ENCODE peak calls at places on chromosomes 3 and 15, in ten cellular contexts. U is CD4-positive, CD25-positive, alpha-beta regulatory T cell; J is SJSA1; A is caudate nucleus; S is ovary; Z is neural progenitor cell; O is breast epithelium; L is RWPE1; M is CD8-positive, alpha-beta memory T cell; N is spleen. H is an unnamed sample.

GRCh38 chr15:51349156-51349844 is 7.8 kb downstream of the GLDN start:
- DNase-seq in U (no peak), J (no peak), A (no peak), S (no peak), Z (no peak), O (no peak), L (no peak), M (no peak), N (no peak), H (no peak)

GRCh38 chr3:67034371-67034770 is 36.3 kb downstream of the KBTBD8 start:
- DNase-seq in U (no peak), J (no peak), A (no peak), S (no peak), Z (no peak), O (no peak), L (no peak), M (no peak), N (no peak), H (no peak)

GRCh38 chr3:117011687-117012250 is 302.2 kb downstream of the TUSC7 start:
- DNase-seq in U (no peak), J (no peak), A (no peak), S (no peak), Z (no peak), O (no peak), L (no peak), M (no peak), N (no peak), H (no peak)

GRCh38 chr3:177777699-177778098 is 580.4 kb upstream of the TBL1XR1 start:
- DNase-seq in U (no peak), J (no peak), A (peak), S (no peak), Z (peak), O (no peak), L (peak), M (no peak), N (peak), H (peak)

GRCh38 chr3:38054166-38054991 is 15.4 kb downstream of the DLEC1 start:
- DNase-seq in U (no peak), J (no peak), A (no peak), S (no peak), Z (no peak), O (no peak), L (no peak), M (no peak), N (no peak), H (no peak)

GRCh38 chr15:40334941-40335795 is 5.6 kb downstream of the CCDC9B start:
- DNase-seq in U (no peak), J (no peak), A (no peak), S (no peak), Z (no peak), O (no peak), L (no peak), M (no peak), N (no peak), H (no peak)

GRCh38 chr3:51371943-51372557 is 13.0 kb upstream of the MANF start:
- DNase-seq in U (peak), J (peak), A (no peak), S (no peak), Z (peak), O (no peak), L (no peak), M (no peak), N (no peak), H (no peak)

GRCh38 chr3:69012111-69012835 is 1.2 kb downstream of the EOGT start:
- DNase-seq in U (no peak), J (no peak), A (no peak), S (peak), Z (no peak), O (peak), L (peak), M (no peak), N (no peak), H (no peak)

GRCh38 chr3:186261638-186262037 is 100.4 kb downstream of the DGKG start:
- DNase-seq in U (no peak), J (no peak), A (no peak), S (no peak), Z (peak), O (no peak), L (no peak), M (no peak), N (no peak), H (no peak)

GRCh38 chr15:57751177-57751800 is 44.8 kb downstream of the POLR2M start:
- DNase-seq in U (no peak), J (no peak), A (no peak), S (no peak), Z (peak), O (no peak), L (peak), M (no peak), N (no peak), H (no peak)

GRCh38 chr3:45644063-45644462 is 45.1 kb upstream of the SACM1L start:
- DNase-seq in U (no peak), J (peak), A (no peak), S (no peak), Z (no peak), O (no peak), L (no peak), M (no peak), N (no peak), H (no peak)

GRCh38 chr3:58173670-58174472 is 36.9 kb downstream of the DNASE1L3 start:
- DNase-seq in U (peak), J (peak), A (no peak), S (peak), Z (peak), O (peak), L (no peak), M (no peak), N (peak), H (no peak)

GRCh38 chr3:168095611-168096209 is at the start of gene GOLIM4:
- DNase-seq in U (peak), J (peak), A (peak), S (peak), Z (peak), O (peak), L (peak), M (peak), N (peak), H (peak)

GRCh38 chr15:67188551-67189218 is 65.8 kb downstream of the AAGAB start:
- DNase-seq in U (no peak), J (no peak), A (no peak), S (peak), Z (no peak), O (no peak), L (no peak), M (no peak), N (no peak), H (no peak)

GRCh38 chr3:32147935-32148334 is 41.5 kb downstream of the GPD1L start:
- DNase-seq in U (no peak), J (no peak), A (no peak), S (no peak), Z (no peak), O (no peak), L (no peak), M (no peak), N (no peak), H (no peak)

GRCh38 chr3:64344721-64345207 is 119.5 kb upstream of the PRICKLE2 start:
- DNase-seq in U (no peak), J (peak), A (no peak), S (no peak), Z (peak), O (no peak), L (peak), M (no peak), N (no peak), H (peak)

GRCh38 chr3:188905991-188906635 is 265.7 kb upstream of the TPRG1 start:
- DNase-seq in U (no peak), J (no peak), A (peak), S (no peak), Z (peak), O (peak), L (no peak), M (no peak), N (no peak), H (no peak)

GRCh38 chr3:196108075-196108743 is 26.3 kb upstream of the TFRC start:
- DNase-seq in U (no peak), J (no peak), A (no peak), S (no peak), Z (peak), O (no peak), L (peak), M (no peak), N (no peak), H (no peak)

GRCh38 chr3:51408021-51408420 is 16.9 kb downstream of the RBM15B start:
- DNase-seq in U (no peak), J (no peak), A (no peak), S (no peak), Z (no peak), O (no peak), L (no peak), M (no peak), N (no peak), H (no peak)

GRCh38 chr3:147139341-147139740 is 267.0 kb downstream of the ZIC4 start:
- DNase-seq in U (no peak), J (no peak), A (no peak), S (no peak), Z (no peak), O (no peak), L (no peak), M (no peak), N (no peak), H (no peak)

GRCh38 chr3:49617390-49618013 is 56.6 kb upstream of the APEH start:
- DNase-seq in U (no peak), J (no peak), A (no peak), S (no peak), Z (no peak), O (no peak), L (no peak), M (no peak), N (no peak), H (no peak)

GRCh38 chr3:71912839-71913495 is 128.0 kb upstream of the PROK2 start:
- DNase-seq in U (no peak), J (no peak), A (no peak), S (no peak), Z (no peak), O (no peak), L (no peak), M (no peak), N (no peak), H (no peak)

GRCh38 chr3:58041826-58042324 is 33.7 kb downstream of the FLNB start:
- DNase-seq in U (no peak), J (peak), A (no peak), S (no peak), Z (peak), O (no peak), L (no peak), M (no peak), N (no peak), H (no peak)

GRCh38 chr3:161275919-161276318 is 54.8 kb downstream of the NMD3 start:
- DNase-seq in U (no peak), J (no peak), A (no peak), S (no peak), Z (no peak), O (no peak), L (no peak), M (no peak), N (no peak), H (peak)

GRCh38 chr15:62483817-62484216 is 318.7 kb upstream of the C2CD4B start:
- DNase-seq in U (no peak), J (no peak), A (no peak), S (peak), Z (no peak), O (no peak), L (no peak), M (no peak), N (no peak), H (no peak)

GRCh38 chr3:154954750-154955149 is 125.4 kb upstream of the MME start:
- DNase-seq in U (no peak), J (no peak), A (no peak), S (no peak), Z (peak), O (no peak), L (peak), M (no peak), N (no peak), H (no peak)

GRCh38 chr3:195774917-195775316 is 36.8 kb downstream of the MUC4 start:
- DNase-seq in U (no peak), J (peak), A (no peak), S (peak), Z (peak), O (no peak), L (no peak), M (no peak), N (peak), H (no peak)

GRCh38 chr3:57544181-57545125 is at the start of gene DNAH12:
- DNase-seq in U (no peak), J (peak), A (no peak), S (peak), Z (peak), O (peak), L (no peak), M (no peak), N (no peak), H (no peak)

GRCh38 chr3:111547645-111548044 is 5.6 kb downstream of the CD96 start:
- DNase-seq in U (peak), J (no peak), A (no peak), S (no peak), Z (no peak), O (no peak), L (no peak), M (no peak), N (no peak), H (no peak)

GRCh38 chr3:178382388-178383061 is 153.7 kb upstream of the KCNMB2 start:
- DNase-seq in U (no peak), J (no peak), A (no peak), S (no peak), Z (no peak), O (no peak), L (no peak), M (no peak), N (no peak), H (no peak)

GRCh38 chr15:77023576-77024272 is 28.8 kb downstream of the PSTPIP1 start:
- DNase-seq in U (no peak), J (no peak), A (no peak), S (peak), Z (no peak), O (no peak), L (no peak), M (no peak), N (peak), H (no peak)

GRCh38 chr3:86547697-86548096 is 443.3 kb downstream of the VGLL3 start:
- DNase-seq in U (no peak), J (no peak), A (no peak), S (no peak), Z (peak), O (no peak), L (no peak), M (no peak), N (no peak), H (no peak)

DNA sequence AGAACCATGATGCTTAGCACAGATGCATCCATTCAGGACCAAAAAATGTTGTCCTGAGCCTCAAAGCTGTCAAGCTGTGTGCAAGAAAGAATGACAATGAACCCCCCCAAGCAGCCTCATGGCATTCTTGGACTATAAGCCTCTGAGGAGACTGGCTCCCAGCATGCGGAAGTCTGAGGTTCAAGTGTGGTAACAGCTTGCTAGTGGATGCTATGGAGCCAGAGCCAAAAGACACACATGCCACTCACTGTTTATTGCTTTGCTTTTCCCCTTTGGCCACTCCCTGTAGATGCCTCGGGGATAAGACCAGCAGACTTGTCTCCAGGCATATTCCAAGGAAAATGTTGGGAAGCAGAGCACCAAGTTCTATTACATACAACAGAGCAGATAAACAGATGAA is 38.1 kb upstream of the SNRK start:
- DNase-seq in U (no peak), J (no peak), A (no peak), S (no peak), Z (no peak), O (no peak), L (no peak), M (no peak), N (no peak), H (no peak)
- H3K27ac ChIP-seq in U (no peak), J (no peak), A (peak), S (no peak), Z (no peak), O (no peak), L (no peak), M (no peak), N (peak), H (no peak)

GRCh38 chr15:90883526-90883931 is 775 bp upstream of the FES start:
- DNase-seq in U (no peak), J (no peak), A (no peak), S (no peak), Z (no peak), O (no peak), L (no peak), M (no peak), N (no peak), H (no peak)
- H3K27ac ChIP-seq in U (no peak), J (no peak), A (peak), S (peak), Z (no peak), O (peak), L (peak), M (no peak), N (peak), H (no peak)

DNA sequence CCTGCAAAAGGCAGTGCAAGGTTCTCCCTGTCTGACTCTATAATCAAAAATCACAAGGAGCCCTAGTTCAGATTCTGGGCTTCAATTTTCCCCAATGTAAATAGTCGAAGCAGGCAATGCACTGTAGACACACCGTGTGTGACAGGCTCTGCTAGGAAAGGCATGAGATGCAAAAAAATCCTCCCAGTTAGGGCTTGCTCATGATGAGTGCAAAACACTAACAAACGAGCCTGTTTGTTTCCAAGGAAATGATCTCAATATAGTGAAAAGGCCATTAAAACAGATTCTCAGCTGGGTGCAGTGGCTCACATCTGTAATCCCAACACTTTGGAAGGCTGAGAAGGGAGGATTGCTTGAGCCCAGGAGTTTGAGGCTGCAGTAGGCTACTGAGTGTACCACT is 55.7 kb downstream of the UMPS start:
- DNase-seq in U (no peak), J (no peak), A (no peak), S (no peak), Z (no peak), O (no peak), L (no peak), M (no peak), N (no peak), H (no peak)
- H3K27ac ChIP-seq in U (no peak), J (no peak), A (no peak), S (no peak), Z (no peak), O (peak), L (no peak), M (no peak), N (no peak), H (no peak)

GRCh38 chr3:187567741-187568140 is 102.5 kb downstream of the SST start:
- DNase-seq in U (no peak), J (no peak), A (no peak), S (no peak), Z (no peak), O (no peak), L (peak), M (no peak), N (no peak), H (no peak)
- H3K27ac ChIP-seq in U (no peak), J (peak), A (no peak), S (no peak), Z (no peak), O (no peak), L (no peak), M (no peak), N (no peak), H (no peak)

DNA sequence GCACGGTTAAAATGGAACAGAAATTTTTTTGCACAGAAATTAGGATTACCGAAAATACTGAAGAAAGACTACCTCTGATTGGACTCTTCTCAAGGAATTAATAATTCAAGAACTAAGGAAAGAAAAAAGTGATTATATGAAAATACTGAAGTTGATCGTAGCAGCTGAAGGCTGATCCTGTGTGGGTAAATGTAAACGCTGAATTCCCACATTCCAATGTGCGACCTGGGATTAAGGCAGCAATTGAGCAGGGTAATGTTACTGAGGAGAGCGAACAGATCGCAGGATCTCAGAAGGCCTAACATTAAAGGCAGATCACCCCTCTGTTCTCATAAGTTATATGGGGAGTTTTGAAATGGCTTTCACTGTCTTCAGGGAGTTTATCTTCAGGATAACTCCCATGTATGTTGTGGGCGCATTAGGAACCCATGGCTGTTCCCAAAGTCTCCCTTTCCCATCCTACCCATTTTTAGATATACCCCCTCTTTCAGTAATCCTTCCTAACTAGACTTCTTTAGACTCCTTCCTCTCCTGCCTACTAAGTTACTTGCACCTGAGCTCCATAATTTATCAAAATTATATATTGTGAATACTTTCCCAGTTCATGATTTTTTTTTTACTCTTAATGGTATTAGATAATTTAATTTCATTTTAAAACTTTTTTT is 1.0 kb upstream of the UBL7 start:
- DNase-seq in U (no peak), J (no peak), A (no peak), S (no peak), Z (peak), O (no peak), L (peak), M (no peak), N (no peak), H (no peak)
- H3K27ac ChIP-seq in U (no peak), J (peak), A (peak), S (no peak), Z (peak), O (peak), L (peak), M (peak), N (peak), H (no peak)

GRCh38 chr3:172150896-172151295 is 111.5 kb downstream of the FNDC3B start:
- DNase-seq in U (no peak), J (no peak), A (no peak), S (no peak), Z (no peak), O (no peak), L (no peak), M (no peak), N (no peak), H (no peak)

GRCh38 chr3:172152869-172153268 is 113.5 kb downstream of the FNDC3B start:
- DNase-seq in U (no peak), J (peak), A (no peak), S (no peak), Z (no peak), O (no peak), L (no peak), M (no peak), N (no peak), H (no peak)

GRCh38 chr3:172152294-172152649 is 112.9 kb downstream of the FNDC3B start:
- DNase-seq in U (no peak), J (no peak), A (no peak), S (no peak), Z (no peak), O (no peak), L (no peak), M (no peak), N (no peak), H (no peak)

GRCh38 chr3:172150268-172150667 is 110.9 kb downstream of the FNDC3B start:
- DNase-seq in U (no peak), J (no peak), A (no peak), S (no peak), Z (no peak), O (no peak), L (no peak), M (no peak), N (no peak), H (no peak)

GRCh38 chr3:172151610-172152293 is 112.4 kb downstream of the FNDC3B start:
- DNase-seq in U (no peak), J (no peak), A (no peak), S (no peak), Z (no peak), O (no peak), L (no peak), M (no peak), N (no peak), H (no peak)
- H3K27ac ChIP-seq in U (no peak), J (no peak), A (no peak), S (peak), Z (no peak), O (peak), L (peak), M (no peak), N (peak), H (peak)

GRCh38 chr15:85688703-85689102 is 106.0 kb downstream of the KLHL25 start:
- DNase-seq in U (no peak), J (no peak), A (no peak), S (no peak), Z (no peak), O (no peak), L (no peak), M (no peak), N (no peak), H (no peak)
- H3K27ac ChIP-seq in U (peak), J (no peak), A (no peak), S (no peak), Z (peak), O (peak), L (no peak), M (peak), N (peak), H (no peak)